ENCODE peak calls at places on chromosome 15, in seven cellular contexts. B is kidney; R is CD4-positive, alpha-beta T cell; E is BE2C; I is epithelial cell of esophagus; T is GM12865; N is AG04449. A is an unnamed sample.

GRCh38 chr15:25345943-25346342 is 92.9 kb downstream of the UBE3A start:
- DNase-seq in E (peak; percentile 46), I (peak; percentile 52), B (no peak), R (no peak), N (no peak), T (no peak), A (no peak)

GRCh38 chr15:39406485-39406884 is 174.4 kb upstream of the THBS1 start:
- DNase-seq in B (no peak), R (no peak), T (peak; percentile 60), N (no peak), E (no peak), I (no peak), A (no peak)

GRCh38 chr15:69194854-69195253 is 34.4 kb downstream of the GLCE start:
- DNase-seq in I (no peak), R (no peak), E (no peak), N (no peak), B (no peak), T (no peak), A (peak; percentile 4)

GRCh38 chr15:63407612-63408011 is 26.0 kb upstream of the CA12 start:
- DNase-seq in R (no peak), T (no peak), I (no peak), B (no peak), E (peak; percentile 72), N (no peak), A (no peak)

GRCh38 chr15:72237286-72238224 is 6.6 kb upstream of the PKM start:
- DNase-seq in R (peak; percentile 22), I (peak; percentile 98), E (peak; percentile 60), B (peak; percentile 76), T (peak; percentile 81), N (peak; percentile 94), A (peak; percentile 89)

GRCh38 chr15:40595773-40596172 is 1.7 kb downstream of the KNL1 start:
- DNase-seq in R (no peak), N (no peak), T (no peak), B (no peak), E (no peak), I (no peak), A (no peak)

GRCh38 chr15:72521682-72522081 is 47.6 kb downstream of the ARIH1 start:
- DNase-seq in N (no peak), E (no peak), T (no peak), B (no peak), I (peak; percentile 20), R (peak; percentile 13), A (no peak)

GRCh38 chr15:90396321-90396720 is 8.3 kb downstream of the IQGAP1 start:
- DNase-seq in B (no peak), E (no peak), I (no peak), R (no peak), N (no peak), T (no peak), A (no peak)

GRCh38 chr15:29686079-29686425 is 136.2 kb downstream of the TJP1 start:
- DNase-seq in T (no peak), E (no peak), N (no peak), B (no peak), R (no peak), I (no peak), A (no peak)

GRCh38 chr15:74193305-74193718 is 9.3 kb downstream of the STRA6 start:
- DNase-seq in E (peak; percentile 84), N (no peak), R (no peak), B (no peak), I (peak; percentile 98), T (peak; percentile 61), A (no peak)

GRCh38 chr15:94154255-94154654 is 77.1 kb upstream of the MCTP2 start:
- DNase-seq in B (no peak), I (no peak), T (no peak), N (no peak), E (no peak), R (no peak), A (no peak)
- TF ChIP-seq CTCF in B (no peak), I (peak; percentile 5), T (no peak), N (no peak), E (peak; percentile 32), R (no peak), A (no peak)

DNA sequence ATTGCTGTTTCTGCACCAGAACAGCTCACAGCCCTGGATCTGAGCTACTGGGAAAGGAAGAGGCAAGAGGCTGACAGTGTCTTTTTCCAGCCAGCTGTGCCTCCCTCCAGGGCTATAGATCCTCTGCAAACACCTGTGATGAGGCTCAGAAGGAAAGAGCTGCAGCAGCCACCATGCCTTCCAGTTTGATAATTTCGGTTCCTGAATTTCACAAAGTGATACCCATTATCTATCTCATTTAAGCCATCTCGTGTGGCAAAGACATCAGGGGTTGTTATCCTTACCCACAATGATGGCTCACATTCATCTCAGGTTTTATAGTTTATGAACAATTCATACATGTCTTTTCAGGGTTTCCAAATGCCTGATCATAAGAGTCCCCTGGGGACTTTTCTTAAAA is 1.8 kb upstream of the LARP6 start:
- DNase-seq in R (no peak), B (no peak), I (no peak), N (no peak), E (no peak), T (peak; percentile 73), A (no peak)
- TF ChIP-seq CTCF in R (no peak), B (no peak), I (no peak), N (no peak), E (no peak), T (no peak), A (no peak)

DNA sequence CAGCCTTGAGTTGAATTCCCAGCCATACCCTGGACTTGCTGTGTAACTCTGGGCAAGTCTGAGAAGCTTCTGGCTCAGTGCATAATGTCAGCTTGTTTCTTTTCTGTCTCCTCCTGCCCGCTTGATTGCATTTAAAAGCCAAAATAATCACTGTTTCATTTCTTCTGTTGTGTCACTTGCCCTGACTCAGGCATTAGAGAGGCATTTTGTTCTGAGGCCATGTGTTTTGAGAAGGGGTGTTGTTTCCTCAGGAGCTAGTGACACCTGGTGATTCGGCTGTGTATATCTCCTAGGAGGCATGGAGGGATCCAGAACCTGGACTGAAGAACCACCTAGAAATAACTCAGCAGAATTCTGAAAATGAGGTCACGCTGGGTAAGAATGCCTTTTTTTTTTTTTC is 16.0 kb downstream of the WDR73 start:
- DNase-seq in N (no peak), R (no peak), E (no peak), B (no peak), T (no peak), I (peak; percentile 63), A (no peak)
- TF ChIP-seq CTCF in N (no peak), R (no peak), E (peak; percentile 29), B (peak; percentile 20), T (no peak), I (peak; percentile 51), A (no peak)

GRCh38 chr15:92391640-92392039 is 2.0 kb upstream of the ST8SIA2 start:
- DNase-seq in I (peak; percentile 25), R (no peak), T (peak; percentile 42), N (no peak), B (no peak), E (peak; percentile 61), A (peak; percentile 49)
- TF ChIP-seq CTCF in I (peak; percentile 30), R (no peak), T (peak; percentile 27), N (peak; percentile 64), B (no peak), E (peak; percentile 79), A (peak; percentile 43)

DNA sequence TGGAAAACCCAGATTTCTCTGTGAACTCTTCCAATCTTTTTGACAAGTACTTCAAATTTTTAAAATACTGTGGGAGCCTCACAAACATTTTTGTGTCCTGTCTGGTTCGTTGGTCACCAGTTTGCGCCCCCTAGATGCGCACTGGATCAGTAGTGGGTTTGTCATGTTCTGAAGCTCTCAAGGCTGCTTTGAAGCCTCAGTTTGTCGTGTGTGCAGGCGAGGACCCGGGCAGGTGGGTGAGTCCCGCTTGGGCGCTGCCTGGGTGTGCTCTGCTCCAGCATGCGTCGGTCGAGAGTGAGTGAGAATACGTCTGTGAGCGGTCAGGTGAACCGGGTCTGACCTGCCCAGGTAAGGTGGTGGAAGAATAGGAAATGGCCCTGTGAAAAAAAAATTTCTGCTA is 17.3 kb upstream of the AEN start:
- DNase-seq in B (no peak), I (no peak), T (no peak), R (no peak), N (no peak), E (no peak), A (no peak)
- TF ChIP-seq CTCF in B (no peak), I (no peak), T (no peak), R (no peak), N (no peak), E (peak; percentile 43), A (no peak)

DNA sequence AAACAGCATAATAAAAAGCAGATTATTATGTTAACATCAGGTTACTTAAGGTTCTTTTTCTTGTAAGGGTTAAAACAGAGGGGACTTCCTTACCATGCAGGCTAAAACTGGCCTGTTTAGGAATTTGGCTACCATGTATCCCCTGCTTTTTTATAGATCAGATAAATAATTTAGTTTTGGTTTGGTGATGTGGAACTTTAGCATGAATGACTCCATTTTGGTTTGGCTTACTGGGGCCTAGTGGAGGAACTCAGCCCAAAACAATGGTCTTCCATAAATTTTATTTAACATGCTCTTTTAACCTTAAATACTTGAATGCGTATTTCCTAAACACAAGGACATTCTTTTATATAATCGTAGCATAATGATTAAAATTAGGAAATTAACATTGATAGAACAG is 18.9 kb downstream of the GALK2 start:
- DNase-seq in I (no peak), B (no peak), R (no peak), T (no peak), E (no peak), N (no peak), A (no peak)
- TF ChIP-seq CTCF in I (no peak), B (no peak), R (no peak), T (no peak), E (no peak), N (no peak), A (no peak)

A was measured in activated CD8-positive, alpha-beta T cell treated with anti-CD3 and anti-CD28 coated beads for 36 hours.